ENCODE peak calls at places on chromosomes 13 and 19, in seven cellular contexts. L is mesenchymal stem cell, F is H9, D is trophoblast cell, O is IMR-90, U is neuronal stem cell, Z is H1. R is an unnamed sample.

GRCh38 chr19:41123716-41124244 is 9.5 kb downstream of the CYP2F1 start:
- DNase-seq in L (no peak), F (no peak), D (no peak), O (no peak), U (no peak), Z (no peak), R (no peak)

GRCh38 chr13:23612182-23612581 is 42.0 kb downstream of the TNFRSF19 start:
- DNase-seq in L (no peak), F (no peak), D (no peak), O (no peak), U (no peak), Z (no peak), R (no peak)

GRCh38 chr13:39385154-39385553 is 217.8 kb downstream of the LHFPL6 start:
- DNase-seq in L (no peak), F (no peak), D (no peak), O (no peak), U (no peak), Z (peak), R (no peak)

GRCh38 chr13:100815476-100816046 is 141.0 kb upstream of the TMTC4 start:
- DNase-seq in L (no peak), F (peak), D (no peak), O (no peak), U (no peak), Z (no peak), R (peak)

GRCh38 chr19:8731428-8732169 is 10.2 kb downstream of the OR2Z1 start:
- DNase-seq in L (no peak), F (no peak), D (no peak), O (no peak), U (no peak), Z (no peak), R (peak)

GRCh38 chr19:18711893-18712292 is 28.4 kb downstream of the CRTC1 start:
- DNase-seq in L (no peak), F (no peak), D (no peak), O (no peak), U (no peak), Z (no peak), R (no peak)

GRCh38 chr13:91955546-91956355 is 557.3 kb downstream of the GPC5 start:
- DNase-seq in L (no peak), F (peak), D (no peak), O (no peak), U (peak), Z (no peak), R (peak)

GRCh38 chr13:92187378-92187989 is 789.1 kb downstream of the GPC5 start:
- DNase-seq in L (peak), F (no peak), D (no peak), O (peak), U (peak), Z (no peak), R (peak)

GRCh38 chr13:35953537-35954206 is 177.5 kb downstream of the DCLK1 start:
- DNase-seq in L (peak), F (peak), D (peak), O (peak), U (peak), Z (peak), R (peak)

GRCh38 chr13:105603283-105603682 is 932.2 kb downstream of the EFNB2 start:
- DNase-seq in L (no peak), F (no peak), D (no peak), O (no peak), U (no peak), Z (no peak), R (no peak)

GRCh38 chr19:5957132-5957531 is 20.8 kb downstream of the RANBP3 start:
- DNase-seq in L (no peak), F (no peak), D (peak), O (peak), U (no peak), Z (no peak), R (no peak)

GRCh38 chr19:6828698-6829633 is 56.5 kb downstream of the VAV1 start:
- DNase-seq in L (no peak), F (peak), D (peak), O (no peak), U (no peak), Z (no peak), R (peak)

GRCh38 chr19:44107751-44108150 is 5.4 kb upstream of the ZNF225 start:
- DNase-seq in L (no peak), F (no peak), D (no peak), O (no peak), U (no peak), Z (no peak), R (no peak)

GRCh38 chr13:73647417-73647816 is 486.8 kb downstream of the KLF12 start:
- DNase-seq in L (no peak), F (no peak), D (no peak), O (no peak), U (no peak), Z (no peak), R (no peak)

GRCh38 chr13:19864018-19864338 is 529 bp upstream of the ZMYM5 start:
- DNase-seq in L (peak), F (no peak), D (peak), O (no peak), U (peak), Z (no peak), R (peak)

GRCh38 chr13:81171065-81171647 is 830.2 kb upstream of the SPRY2 start:
- DNase-seq in L (peak), F (no peak), D (no peak), O (no peak), U (peak), Z (no peak), R (peak)

GRCh38 chr13:110216403-110217041 is 90.4 kb downstream of the COL4A1 start:
- DNase-seq in L (peak), F (no peak), D (no peak), O (peak), U (no peak), Z (no peak), R (no peak)

GRCh38 chr13:59356607-59357006 is 807.1 kb downstream of the DIAPH3 start:
- DNase-seq in L (peak), F (no peak), D (no peak), O (peak), U (no peak), Z (no peak), R (no peak)

GRCh38 chr13:28584873-28585317 is 74.0 kb upstream of the POMP start:
- DNase-seq in L (peak), F (no peak), D (no peak), O (peak), U (no peak), Z (no peak), R (peak)

GRCh38 chr19:39543477-39543857 is 3.5 kb upstream of the EID2 start:
- DNase-seq in L (no peak), F (no peak), D (peak), O (no peak), U (no peak), Z (no peak), R (no peak)

GRCh38 chr19:1213391-1214286 is 8.1 kb downstream of the STK11 start:
- DNase-seq in L (peak), F (no peak), D (peak), O (peak), U (no peak), Z (no peak), R (no peak)

GRCh38 chr13:91406619-91407018 is 8.2 kb downstream of the GPC5 start:
- DNase-seq in L (peak), F (peak), D (peak), O (peak), U (peak), Z (peak), R (peak)

GRCh38 chr19:48859711-48860572 is 8.5 kb downstream of the PLEKHA4 start:
- DNase-seq in L (no peak), F (peak), D (peak), O (no peak), U (no peak), Z (peak), R (peak)

GRCh38 chr19:6092329-6093286 is 17.7 kb downstream of the RFX2 start:
- DNase-seq in L (peak), F (peak), D (peak), O (peak), U (peak), Z (no peak), R (peak)

GRCh38 chr13:74074723-74075122 is 59.5 kb downstream of the KLF12 start:
- DNase-seq in L (peak), F (no peak), D (no peak), O (peak), U (no peak), Z (no peak), R (peak)

GRCh38 chr13:29878101-29878500 is 27.7 kb upstream of the UBL3 start:
- DNase-seq in L (no peak), F (no peak), D (no peak), O (peak), U (no peak), Z (no peak), R (peak)

GRCh38 chr13:96834626-96835025 is 159.7 kb downstream of the OXGR1 start:
- DNase-seq in L (no peak), F (no peak), D (peak), O (no peak), U (no peak), Z (no peak), R (no peak)

GRCh38 chr19:12597594-12597993 is 13.0 kb downstream of the ZNF490 start:
- DNase-seq in L (no peak), F (no peak), D (no peak), O (no peak), U (no peak), Z (no peak), R (no peak)

GRCh38 chr19:49855277-49855675 is 4.3 kb downstream of the PTOV1 start:
- DNase-seq in L (no peak), F (no peak), D (no peak), O (no peak), U (no peak), Z (no peak), R (no peak)

GRCh38 chr13:50130686-50131051 is 115.4 kb downstream of the KCNRG start:
- DNase-seq in L (no peak), F (peak), D (peak), O (peak), U (peak), Z (peak), R (no peak)

GRCh38 chr13:76638882-76639281 is 247.3 kb downstream of the KCTD12 start:
- DNase-seq in L (no peak), F (no peak), D (no peak), O (peak), U (no peak), Z (no peak), R (no peak)

GRCh38 chr19:20367811-20368294 is 197.7 kb downstream of the ZNF737 start:
- DNase-seq in L (no peak), F (peak), D (peak), O (no peak), U (peak), Z (peak), R (peak)

GRCh38 chr19:20359933-20360720 is 193.1 kb downstream of the ZNF486 start:
- DNase-seq in L (no peak), F (peak), D (peak), O (no peak), U (no peak), Z (peak), R (peak)

GRCh38 chr19:20365146-20365545 is 198.1 kb downstream of the ZNF486 start:
- DNase-seq in L (no peak), F (no peak), D (peak), O (no peak), U (no peak), Z (no peak), R (no peak)
- H3K23ac ChIP-seq in L (no peak), F (no peak), D (no peak), O (no peak), U (no peak), Z (no peak), R (no peak)

GRCh38 chr13:44170731-44171130 is 202.9 kb upstream of the SERP2 start:
- DNase-seq in L (no peak), F (no peak), D (peak), O (no peak), U (no peak), Z (no peak), R (no peak)

GRCh38 chr13:44169018-44169909 is 204.4 kb upstream of the SERP2 start:
- DNase-seq in L (no peak), F (no peak), D (no peak), O (peak), U (no peak), Z (no peak), R (no peak)

GRCh38 chr13:44172411-44172810 is 201.2 kb upstream of the SERP2 start:
- DNase-seq in L (no peak), F (no peak), D (peak), O (no peak), U (no peak), Z (no peak), R (peak)

GRCh38 chr13:44171861-44172260 is 201.8 kb upstream of the SERP2 start:
- DNase-seq in L (no peak), F (no peak), D (no peak), O (no peak), U (no peak), Z (no peak), R (no peak)

GRCh38 chr13:44171151-44171550 is 202.5 kb upstream of the SERP2 start:
- DNase-seq in L (no peak), F (no peak), D (peak), O (no peak), U (no peak), Z (no peak), R (no peak)
- H4K8ac ChIP-seq in L (no peak), F (no peak), D (no peak), O (no peak), U (no peak), Z (no peak), R (no peak)

GRCh38 chr13:95484052-95484451 is 68.5 kb upstream of the CLDN10 start:
- DNase-seq in L (no peak), F (no peak), D (no peak), O (no peak), U (no peak), Z (no peak), R (no peak)
- H3K23ac ChIP-seq in L (no peak), F (no peak), D (no peak), O (no peak), U (no peak), Z (no peak), R (no peak)

GRCh38 chr13:52615134-52615801 is 27.0 kb upstream of the HNRNPA1L2 start:
- DNase-seq in L (no peak), F (no peak), D (no peak), O (no peak), U (no peak), Z (no peak), R (no peak)

GRCh38 chr13:52615817-52616216 is 26.4 kb upstream of the HNRNPA1L2 start:
- DNase-seq in L (no peak), F (no peak), D (no peak), O (no peak), U (no peak), Z (no peak), R (no peak)

DNA sequence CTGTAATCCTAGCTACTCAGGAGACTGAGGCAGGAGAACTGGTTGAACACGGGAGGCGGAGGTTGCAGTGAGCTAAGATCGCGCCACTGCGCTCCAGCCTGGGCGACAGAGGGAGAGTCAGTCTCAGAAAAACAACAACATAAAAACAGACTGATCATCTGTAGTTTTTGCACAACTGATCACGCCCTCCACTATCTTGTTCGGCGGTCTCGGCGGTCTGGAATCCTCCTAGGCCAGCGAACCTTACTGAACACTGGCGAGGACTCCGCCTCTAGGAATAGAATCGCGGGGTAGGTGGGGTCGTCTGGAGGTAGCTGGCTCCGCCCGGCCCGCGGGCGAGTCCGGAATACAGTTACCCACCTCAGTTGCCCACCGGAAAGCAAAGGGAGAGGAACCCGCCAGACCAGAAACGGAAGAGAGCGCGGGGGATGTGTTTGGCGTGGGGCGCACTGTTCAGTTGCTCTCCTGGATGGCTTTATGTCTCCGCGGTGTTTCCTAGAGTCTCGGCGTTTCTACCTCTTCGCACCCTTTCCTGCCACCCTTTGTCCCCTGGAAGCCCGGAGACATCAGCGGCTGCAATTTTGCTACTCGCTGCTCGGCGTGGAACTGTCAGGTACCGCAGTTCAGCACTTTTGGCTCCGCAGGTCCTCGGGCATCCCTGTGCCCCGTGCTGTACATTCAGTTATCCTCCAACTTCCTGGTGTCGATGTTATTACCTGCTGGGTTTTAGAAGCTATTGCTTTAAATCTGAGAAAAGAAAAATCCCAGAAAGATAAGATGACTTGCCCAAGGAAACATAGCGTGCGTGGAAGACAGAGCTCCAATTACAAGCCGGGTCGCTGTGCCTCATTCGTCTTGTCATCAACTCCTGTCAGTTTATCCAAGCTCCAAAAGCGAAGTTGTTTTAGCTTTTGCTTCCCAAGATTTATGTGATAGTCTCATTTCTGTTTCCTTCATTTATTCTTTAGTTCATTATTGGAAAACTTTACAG is 24.9 kb upstream of the HNRNPA1L2 start:
- DNase-seq in L (peak), F (peak), D (peak), O (peak), U (peak), Z (peak), R (peak)
- H4K8ac ChIP-seq in L (peak), F (no peak), D (peak), O (peak), U (no peak), Z (peak), R (no peak)

DNA sequence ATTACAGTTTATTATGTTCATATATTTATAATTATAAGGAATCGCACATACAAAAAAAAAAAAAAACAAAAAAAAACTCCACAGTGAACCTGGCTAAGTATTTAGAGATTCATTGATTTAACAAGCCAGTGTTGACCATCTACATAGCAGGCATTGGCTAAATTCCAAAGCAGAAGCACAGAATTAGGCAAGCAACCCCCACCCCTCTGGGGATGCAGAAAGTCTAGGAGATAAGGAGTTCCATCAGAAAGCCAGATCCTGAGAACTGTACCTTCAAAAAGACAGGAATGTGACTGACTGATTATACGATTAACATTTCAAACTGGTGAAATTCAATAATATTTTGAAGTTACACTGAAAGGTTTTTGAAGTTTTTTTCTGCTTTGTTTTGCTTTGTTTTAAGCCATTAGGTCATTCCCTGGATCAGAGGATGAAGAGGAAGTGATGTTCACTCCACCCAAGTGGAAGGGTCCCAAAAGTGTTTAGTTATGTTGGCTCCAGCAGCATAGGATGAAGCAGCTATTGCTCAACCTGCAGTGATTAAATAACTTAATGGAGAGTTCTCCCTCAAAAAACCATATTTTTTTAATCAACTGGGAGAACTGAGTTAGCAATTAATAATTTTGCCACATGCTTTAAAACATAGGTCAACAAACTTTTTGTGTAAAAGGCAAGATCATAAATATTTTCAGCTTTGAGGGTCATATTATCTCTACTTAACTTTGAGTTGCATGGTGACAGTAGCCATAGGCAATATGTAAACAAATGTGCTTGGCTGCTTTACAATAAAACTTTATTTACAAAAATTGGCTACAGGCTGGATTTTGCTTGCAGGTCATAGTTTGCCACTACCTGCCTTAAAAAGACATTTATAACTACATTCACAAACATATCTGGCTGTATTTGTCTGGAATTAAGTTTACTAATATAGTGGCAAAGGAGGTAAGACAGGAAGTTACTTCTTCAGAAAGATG is 49.6 kb downstream of the DOCK9 start:
- DNase-seq in L (no peak), F (no peak), D (peak), O (peak), U (no peak), Z (no peak), R (peak)
- H3K23ac ChIP-seq in L (no peak), F (no peak), D (no peak), O (no peak), U (no peak), Z (no peak), R (no peak)

DNA sequence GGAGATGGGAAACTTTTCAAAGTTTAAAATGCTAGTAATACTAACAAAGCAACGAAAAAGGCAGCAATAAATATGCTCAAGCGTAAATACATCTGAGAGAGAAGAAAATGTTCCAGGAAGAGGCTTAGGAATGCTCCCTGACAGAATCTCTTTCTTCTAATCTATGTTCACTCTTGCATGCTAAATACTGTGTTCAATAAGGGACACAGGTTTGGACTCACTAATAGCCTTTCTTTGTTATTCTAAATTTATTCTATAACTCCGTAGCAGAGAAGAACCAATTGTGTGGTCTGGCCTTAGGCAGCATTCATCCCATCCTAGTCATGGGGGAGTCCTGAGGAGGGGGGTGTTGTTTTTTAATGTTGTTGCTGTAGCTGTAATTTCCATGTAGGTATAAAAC is 823.0 kb downstream of the PCDH9 start:
- DNase-seq in L (peak), F (no peak), D (no peak), O (no peak), U (peak), Z (no peak), R (no peak)
- H4K8ac ChIP-seq in L (no peak), F (no peak), D (no peak), O (no peak), U (no peak), Z (no peak), R (no peak)